ENCODE peak calls at places on chromosome 19, in ten cellular contexts. A, D, Y, J, U, M, W, E, H and P are unnamed samples.

GRCh38 chr19:41369769-41370168 is 5.8 kb upstream of the B9D2 start:
- DNase-seq in A (no peak), D (no peak), Y (no peak), J (no peak), U (no peak), M (no peak), W (no peak), E (no peak), H (no peak), P (no peak)

GRCh38 chr19:34278783-34279182 is 24.4 kb downstream of the GARRE1 start:
- DNase-seq in A (no peak), D (no peak), Y (no peak), J (no peak), U (no peak), M (no peak), W (no peak), E (no peak), H (no peak), P (no peak)

GRCh38 chr19:959935-960502 is 24.1 kb upstream of the WDR18 start:
- DNase-seq in A (no peak), D (no peak), Y (no peak), J (no peak), U (no peak), M (no peak), W (no peak), E (no peak), H (no peak), P (no peak)

GRCh38 chr19:51327066-51327985 is 14.6 kb downstream of the VSIG10L start:
- DNase-seq in A (no peak), D (peak), Y (no peak), J (no peak), U (peak), M (no peak), W (no peak), E (no peak), H (peak), P (no peak)

GRCh38 chr19:14410054-14410774 is 8.9 kb downstream of the DDX39A start:
- DNase-seq in A (no peak), D (no peak), Y (no peak), J (no peak), U (no peak), M (no peak), W (no peak), E (no peak), H (no peak), P (no peak)

GRCh38 chr19:13748169-13748884 is 16.0 kb upstream of the MRI1 start:
- DNase-seq in A (no peak), D (peak), Y (no peak), J (no peak), U (peak), M (no peak), W (peak), E (no peak), H (peak), P (peak)

GRCh38 chr19:39351537-39352037 is 9.4 kb downstream of the SAMD4B start:
- DNase-seq in A (no peak), D (peak), Y (no peak), J (no peak), U (no peak), M (no peak), W (no peak), E (no peak), H (peak), P (no peak)

GRCh38 chr19:12783849-12784393 is 7.4 kb upstream of the JUNB start:
- DNase-seq in A (no peak), D (no peak), Y (no peak), J (no peak), U (peak), M (no peak), W (no peak), E (no peak), H (no peak), P (no peak)

GRCh38 chr19:17337675-17338439 is 504 bp downstream of the GTPBP3 start:
- DNase-seq in A (no peak), D (no peak), Y (no peak), J (no peak), U (peak), M (no peak), W (no peak), E (no peak), H (no peak), P (no peak)

GRCh38 chr19:48813123-48813911 is 2.5 kb upstream of the BCAT2 start:
- DNase-seq in A (no peak), D (no peak), Y (no peak), J (no peak), U (no peak), M (no peak), W (no peak), E (no peak), H (no peak), P (no peak)

GRCh38 chr19:45160870-45161714 is at the start of gene NKPD1:
- DNase-seq in A (no peak), D (no peak), Y (no peak), J (no peak), U (peak), M (no peak), W (no peak), E (no peak), H (no peak), P (no peak)

GRCh38 chr19:58586131-58586765 is 13.1 kb upstream of the MZF1 start:
- DNase-seq in A (no peak), D (no peak), Y (no peak), J (no peak), U (no peak), M (no peak), W (no peak), E (no peak), H (no peak), P (no peak)

GRCh38 chr19:49125025-49125731 is 5.8 kb downstream of the PPFIA3 start:
- DNase-seq in A (no peak), D (no peak), Y (no peak), J (no peak), U (peak), M (no peak), W (no peak), E (no peak), H (no peak), P (no peak)

GRCh38 chr19:29676586-29676985 is 11.3 kb downstream of the PLEKHF1 start:
- DNase-seq in A (no peak), D (no peak), Y (no peak), J (no peak), U (no peak), M (no peak), W (no peak), E (no peak), H (no peak), P (no peak)

GRCh38 chr19:51339687-51340656 is 2.0 kb downstream of the VSIG10L start:
- DNase-seq in A (peak), D (peak), Y (peak), J (peak), U (peak), M (peak), W (peak), E (peak), H (peak), P (peak)

GRCh38 chr19:12987781-12988180 is 7.5 kb upstream of the NFIX start:
- DNase-seq in A (no peak), D (no peak), Y (no peak), J (no peak), U (no peak), M (no peak), W (no peak), E (no peak), H (no peak), P (no peak)

GRCh38 chr19:9885077-9885552 is 50.0 kb downstream of the PIN1 start:
- DNase-seq in A (no peak), D (peak), Y (no peak), J (no peak), U (no peak), M (no peak), W (peak), E (peak), H (peak), P (no peak)

GRCh38 chr19:4639531-4640246 is 373 bp downstream of the TNFAIP8L1 start:
- DNase-seq in A (no peak), D (no peak), Y (no peak), J (no peak), U (no peak), M (no peak), W (no peak), E (peak), H (no peak), P (no peak)

GRCh38 chr19:23475477-23475876 is 80.2 kb upstream of the ZNF91 start:
- DNase-seq in A (no peak), D (no peak), Y (no peak), J (no peak), U (no peak), M (no peak), W (no peak), E (no peak), H (no peak), P (no peak)

GRCh38 chr19:2616741-2617392 is 85.6 kb downstream of the GNG7 start:
- DNase-seq in A (no peak), D (no peak), Y (no peak), J (no peak), U (no peak), M (no peak), W (no peak), E (no peak), H (no peak), P (no peak)

GRCh38 chr19:14363203-14364097 is 17.8 kb upstream of the ADGRE5 start:
- DNase-seq in A (no peak), D (peak), Y (no peak), J (peak), U (peak), M (no peak), W (peak), E (peak), H (peak), P (no peak)

GRCh38 chr19:3710265-3710812 is 2.2 kb downstream of the TJP3 start:
- DNase-seq in A (no peak), D (peak), Y (no peak), J (peak), U (peak), M (peak), W (peak), E (no peak), H (peak), P (no peak)

GRCh38 chr19:50173144-50173543 is 10.1 kb upstream of the IZUMO2 start:
- DNase-seq in A (no peak), D (no peak), Y (no peak), J (no peak), U (no peak), M (no peak), W (no peak), E (no peak), H (no peak), P (no peak)

GRCh38 chr19:36973021-36973843 is 57.1 kb downstream of the ZNF568 start:
- DNase-seq in A (peak), D (peak), Y (peak), J (no peak), U (peak), M (peak), W (peak), E (peak), H (peak), P (peak)

GRCh38 chr19:36973844-36974195 is 57.7 kb downstream of the ZNF568 start:
- DNase-seq in A (no peak), D (no peak), Y (no peak), J (no peak), U (no peak), M (no peak), W (no peak), E (no peak), H (no peak), P (no peak)

GRCh38 chr19:36972594-36972993 is 56.5 kb downstream of the ZNF568 start:
- DNase-seq in A (no peak), D (no peak), Y (no peak), J (no peak), U (no peak), M (no peak), W (no peak), E (peak), H (no peak), P (no peak)
- H3K4me3 ChIP-seq in A (peak), D (peak), Y (peak), J (no peak), U (peak), M (peak), W (peak), E (peak), H (peak), P (peak)

GRCh38 chr19:15631817-15632216 is 8.9 kb upstream of the CYP4F3 start:
- DNase-seq in A (no peak), D (no peak), Y (no peak), J (no peak), U (no peak), M (no peak), W (no peak), E (no peak), H (no peak), P (no peak)

GRCh38 chr19:15628236-15629002 is 12.3 kb upstream of the CYP4F3 start:
- DNase-seq in A (no peak), D (no peak), Y (no peak), J (no peak), U (no peak), M (no peak), W (no peak), E (no peak), H (no peak), P (no peak)

GRCh38 chr19:15633122-15633521 is 7.6 kb upstream of the CYP4F3 start:
- DNase-seq in A (no peak), D (no peak), Y (no peak), J (no peak), U (no peak), M (no peak), W (no peak), E (no peak), H (no peak), P (no peak)

GRCh38 chr19:15634105-15634504 is 6.6 kb upstream of the CYP4F3 start:
- DNase-seq in A (no peak), D (no peak), Y (no peak), J (no peak), U (no peak), M (no peak), W (no peak), E (no peak), H (no peak), P (no peak)

GRCh38 chr19:15629003-15629880 is 11.5 kb upstream of the CYP4F3 start:
- DNase-seq in A (no peak), D (peak), Y (peak), J (peak), U (peak), M (peak), W (peak), E (peak), H (peak), P (peak)
- TF ChIP-seq CTCF in A (peak), D (peak), Y (peak), J (peak), U (peak), M (peak), W (peak), E (peak), H (peak), P (peak)

DNA sequence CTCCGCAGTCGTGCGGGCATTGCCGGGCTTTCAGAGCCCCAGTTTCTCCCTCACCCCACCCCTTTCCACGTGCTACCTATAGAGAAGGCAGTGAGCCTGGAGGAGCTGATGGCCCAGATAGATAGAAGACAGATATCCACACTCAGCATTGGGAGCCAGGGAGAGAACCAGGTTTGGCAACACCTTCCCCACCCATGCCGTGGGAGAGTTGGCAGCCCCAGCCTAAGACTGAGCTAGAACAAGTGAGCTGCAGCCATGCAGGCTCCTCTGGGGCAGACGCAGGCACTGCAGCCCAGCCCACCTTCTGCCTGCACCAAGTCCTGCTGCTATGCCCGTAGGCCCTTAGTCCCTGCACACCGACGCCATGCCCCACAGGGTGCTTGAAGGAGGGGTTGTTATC is 10.3 kb upstream of the KRTDAP start:
- DNase-seq in A (no peak), D (no peak), Y (no peak), J (no peak), U (no peak), M (no peak), W (no peak), E (no peak), H (no peak), P (no peak)
- H3K4me3 ChIP-seq in A (no peak), D (no peak), Y (no peak), J (no peak), U (peak), M (no peak), W (no peak), E (no peak), H (no peak), P (no peak)

DNA sequence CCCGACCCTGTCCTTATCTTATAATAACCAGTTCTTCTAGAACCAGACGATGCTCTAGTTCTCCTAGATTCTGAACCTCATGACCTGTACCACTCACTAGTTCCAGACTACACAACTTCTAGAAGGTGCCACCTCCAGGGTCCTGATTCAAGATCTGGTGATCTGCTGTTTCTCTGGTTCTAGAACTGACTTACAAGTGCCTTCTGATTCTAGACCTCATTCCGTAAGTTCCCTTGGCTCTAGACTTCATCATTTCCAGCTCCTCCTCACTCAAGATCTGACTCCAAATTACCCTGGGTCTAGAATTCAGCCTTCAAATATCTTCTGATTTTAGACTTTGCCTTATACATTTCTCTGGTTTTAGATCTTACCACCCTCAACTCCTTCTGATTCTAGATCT is 5.0 kb upstream of the PPP5C start:
- DNase-seq in A (no peak), D (no peak), Y (no peak), J (no peak), U (no peak), M (no peak), W (no peak), E (no peak), H (no peak), P (no peak)
- TF ChIP-seq CTCF in A (no peak), D (no peak), Y (no peak), J (no peak), U (no peak), M (no peak), W (no peak), E (no peak), H (no peak), P (no peak)

DNA sequence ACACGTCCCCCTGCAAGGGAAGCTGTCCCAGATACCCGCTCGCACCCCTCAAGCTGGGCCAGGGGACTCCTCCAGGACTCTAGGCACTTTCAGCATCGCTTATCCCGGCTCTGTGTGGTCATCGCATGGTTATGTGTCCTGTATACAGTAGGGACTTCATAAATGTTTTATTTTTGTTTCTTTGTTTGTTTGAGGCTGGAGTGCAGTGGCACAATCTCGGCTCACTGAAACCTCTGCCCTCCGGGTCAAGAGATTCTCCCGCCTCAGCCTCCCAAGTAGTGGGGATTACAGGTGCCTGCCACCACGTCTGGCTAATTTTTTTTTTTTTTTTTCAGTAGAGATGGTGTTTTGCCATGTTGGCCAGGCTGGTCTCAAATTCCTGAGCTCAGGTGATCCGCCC is 7.5 kb downstream of the ANGPTL8 start:
- DNase-seq in A (no peak), D (no peak), Y (no peak), J (no peak), U (no peak), M (no peak), W (no peak), E (no peak), H (no peak), P (no peak)
- H3K4me3 ChIP-seq in A (no peak), D (no peak), Y (no peak), J (no peak), U (no peak), M (no peak), W (no peak), E (no peak), H (no peak), P (no peak)